ENCODE peak calls at places on chromosomes 13 and 19, in six cellular contexts. F, H, N, Y, X and O are unnamed samples.

GRCh38 chr13:101397742-101398141 is 18.6 kb downstream of the NALCN start:
- DNase-seq in H (no peak), Y (no peak), N (no peak), F (peak; percentile 81), X (no peak), O (no peak)

GRCh38 chr13:87903568-87903967 is 232.4 kb downstream of the SLITRK5 start:
- DNase-seq in F (no peak), N (no peak), Y (no peak), X (no peak), H (no peak), O (no peak)

GRCh38 chr19:344625-345319 is at the start of gene MIER2:
- DNase-seq in H (peak; percentile 87), X (peak; percentile 89), Y (peak; percentile 97), F (peak; percentile 95), N (peak; percentile 94), O (no peak)

GRCh38 chr13:92187378-92187989 is 789.1 kb downstream of the GPC5 start:
- DNase-seq in Y (peak; percentile 59), F (peak; percentile 4), X (peak; percentile 17), N (no peak), H (no peak), O (no peak)

GRCh38 chr13:75934889-75935288 is 298.8 kb downstream of the LMO7 start:
- DNase-seq in N (no peak), F (no peak), Y (no peak), H (no peak), X (no peak), O (no peak)

GRCh38 chr13:110240352-110240751 is 66.6 kb downstream of the COL4A1 start:
- DNase-seq in F (no peak), Y (no peak), X (no peak), N (no peak), H (no peak), O (no peak)

GRCh38 chr13:105050696-105051095 is 1484.8 kb downstream of the EFNB2 start:
- DNase-seq in H (no peak), Y (no peak), X (no peak), N (no peak), F (no peak), O (no peak)

GRCh38 chr13:76027131-76027530 is 391.0 kb downstream of the LMO7 start:
- DNase-seq in X (no peak), Y (no peak), N (no peak), H (no peak), F (no peak), O (no peak)

GRCh38 chr13:113245858-113246791 is 36.7 kb downstream of the CUL4A start:
- DNase-seq in H (no peak), N (no peak), F (no peak), Y (no peak), X (no peak), O (no peak)

GRCh38 chr19:3986260-3987041 is 1.2 kb upstream of the EEF2 start:
- DNase-seq in Y (peak; percentile 81), F (peak; percentile 57), N (no peak), H (peak; percentile 61), X (peak; percentile 69), O (no peak)

GRCh38 chr19:30338878-30339623 is 33.1 kb upstream of the ZNF536 start:
- DNase-seq in H (no peak), X (no peak), Y (peak; percentile 25), N (no peak), F (no peak), O (no peak)

GRCh38 chr19:52336976-52337375 is 933 bp downstream of the ZNF610 start:
- DNase-seq in H (no peak), Y (no peak), X (no peak), F (no peak), N (no peak), O (no peak)

GRCh38 chr19:2477141-2477710 is 1.3 kb downstream of the GADD45B start:
- DNase-seq in H (no peak), X (no peak), N (peak; percentile 78), Y (peak; percentile 70), F (no peak), O (no peak)

GRCh38 chr13:102724923-102725322 is 30.1 kb upstream of the METTL21C start:
- DNase-seq in H (no peak), N (no peak), Y (no peak), F (peak; percentile 72), X (no peak), O (peak; percentile 78)

GRCh38 chr19:8302734-8303133 is 5.4 kb downstream of the CD320 start:
- DNase-seq in N (no peak), H (no peak), F (no peak), Y (no peak), X (no peak), O (no peak)

GRCh38 chr13:76386316-76386715 is 499.9 kb downstream of the KCTD12 start:
- DNase-seq in X (no peak), H (no peak), Y (no peak), N (no peak), F (no peak), O (no peak)

GRCh38 chr13:95926231-95926630 is 127.0 kb downstream of the UGGT2 start:
- DNase-seq in H (no peak), F (no peak), Y (no peak), X (no peak), N (no peak), O (no peak)

GRCh38 chr13:23432589-23432988 is 913 bp downstream of the SACS start:
- DNase-seq in H (no peak), Y (peak; percentile 28), N (no peak), F (no peak), X (no peak), O (no peak)

GRCh38 chr13:109344552-109345157 is 441.7 kb downstream of the IRS2 start:
- DNase-seq in F (peak; percentile 45), N (no peak), X (no peak), Y (no peak), H (no peak), O (no peak)

GRCh38 chr19:48186541-48186991 is 16.1 kb downstream of the ZSWIM9 start:
- DNase-seq in Y (no peak), F (no peak), X (no peak), H (no peak), N (peak; percentile 20), O (no peak)

GRCh38 chr19:4878491-4878968 is 11.1 kb upstream of the PLIN3 start:
- DNase-seq in H (no peak), N (peak; percentile 65), X (peak; percentile 9), Y (no peak), F (no peak), O (no peak)

GRCh38 chr19:43784251-43784980 is 3.6 kb upstream of the KCNN4 start:
- DNase-seq in N (no peak), X (peak; percentile 57), Y (peak; percentile 71), H (peak; percentile 63), F (peak; percentile 92), O (no peak)

GRCh38 chr19:38564981-38565685 is 52.6 kb downstream of the MAP4K1 start:
- DNase-seq in Y (peak; percentile 69), N (no peak), X (no peak), F (no peak), H (no peak), O (no peak)

GRCh38 chr19:9848060-9848459 is 12.9 kb downstream of the PIN1 start:
- DNase-seq in F (no peak), N (no peak), Y (peak; percentile 86), X (no peak), H (peak; percentile 41), O (no peak)

GRCh38 chr19:518292-519231 is 11.3 kb downstream of the TPGS1 start:
- DNase-seq in N (no peak), H (peak; percentile 63), X (peak; percentile 66), Y (peak; percentile 91), F (no peak), O (no peak)

DNA sequence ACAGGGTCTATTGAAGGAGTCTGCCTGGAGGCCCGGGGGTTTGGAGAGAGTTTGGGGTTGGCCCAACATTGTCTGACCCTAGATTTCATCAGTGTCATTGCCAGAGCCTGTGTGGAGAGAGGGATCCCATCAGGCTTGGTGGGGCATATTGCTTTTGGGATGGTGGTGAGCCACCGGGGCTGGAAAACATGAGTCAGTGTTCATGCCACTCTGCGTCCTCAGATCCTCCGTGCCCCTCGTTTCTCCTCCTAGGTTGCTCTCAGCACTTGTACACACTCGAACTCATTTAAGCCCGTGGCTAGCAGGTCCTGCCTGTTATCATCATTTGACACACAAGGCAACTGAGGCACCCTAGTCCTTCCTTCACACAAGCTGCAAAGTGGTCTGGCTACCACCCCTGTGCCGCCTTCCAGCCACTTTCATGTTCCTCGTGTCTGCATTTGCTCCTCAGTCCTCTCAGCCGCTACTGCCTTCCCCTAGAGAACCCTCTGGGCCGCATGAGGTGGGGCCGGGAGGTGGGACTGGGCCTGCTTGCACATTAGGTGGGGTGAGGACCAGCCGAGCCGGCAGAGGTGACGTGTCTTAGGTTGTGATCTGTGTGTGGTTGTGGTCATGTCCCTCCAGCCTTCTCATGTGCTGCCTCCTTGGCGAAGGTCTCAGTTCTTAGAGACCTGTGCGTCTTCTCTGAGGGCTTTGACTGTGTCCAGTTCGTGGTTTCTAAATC is 3.6 kb downstream of the NACC1 start:
- DNase-seq in F (no peak), N (no peak), X (no peak), H (no peak), Y (peak; percentile 38), O (no peak)
- H3K27ac ChIP-seq in F (peak overlapping the region; percentile 87), N (no peak overlapping the region), X (no peak overlapping the region), H (no peak overlapping the region), Y (no peak overlapping the region), O (peak overlapping the region; percentile 84)

DNA sequence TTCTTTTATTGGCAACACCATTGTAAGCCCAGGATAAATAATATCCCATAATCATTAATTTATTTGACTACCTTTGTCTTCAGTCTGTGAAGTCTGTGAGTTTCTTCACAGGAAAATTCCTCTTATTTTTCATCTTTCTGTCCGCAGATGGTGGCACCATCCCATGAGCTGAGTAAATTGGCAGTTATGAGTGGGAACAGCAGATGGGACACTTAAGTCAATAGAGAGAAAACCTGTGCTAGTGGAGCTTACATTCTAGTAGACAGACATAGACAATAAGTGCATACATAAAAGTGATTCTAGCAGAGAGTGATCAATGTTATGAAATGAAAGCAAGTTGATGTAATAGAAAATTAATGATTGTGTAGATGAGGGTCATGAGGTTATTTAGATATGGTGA is 638.2 kb upstream of the MIR17HG start:
- DNase-seq in F (no peak), X (no peak), H (no peak), Y (no peak), N (no peak), O (no peak)
- H3K27ac ChIP-seq in F (no peak overlapping the region), X (no peak overlapping the region), H (no peak overlapping the region), Y (no peak overlapping the region), N (no peak overlapping the region), O (no peak overlapping the region)

DNA sequence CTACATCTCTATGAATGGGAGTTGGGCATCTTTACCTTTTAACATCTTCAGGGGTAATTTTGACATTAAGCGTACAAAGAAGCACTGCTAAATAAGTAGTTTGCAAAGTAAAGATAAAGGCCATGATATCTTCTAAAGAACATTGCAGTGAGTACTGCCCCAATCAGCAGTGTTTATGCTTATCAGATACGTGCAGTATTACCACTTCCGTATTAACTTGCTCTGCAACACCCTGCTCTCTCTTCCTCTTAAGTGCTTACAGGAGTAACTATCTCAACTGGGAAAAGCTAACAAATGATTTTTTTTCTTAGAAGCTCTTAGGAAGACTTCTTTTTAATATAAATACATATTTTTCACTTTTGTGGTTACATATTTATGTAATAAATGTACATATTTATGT is 793.7 kb upstream of the SLC10A2 start:
- DNase-seq in Y (no peak), N (no peak), F (no peak), H (no peak), X (no peak), O (no peak)
- H3K27ac ChIP-seq in Y (no peak overlapping the region), N (no peak overlapping the region), F (no peak overlapping the region), H (no peak overlapping the region), X (no peak overlapping the region), O (no peak overlapping the region)

DNA sequence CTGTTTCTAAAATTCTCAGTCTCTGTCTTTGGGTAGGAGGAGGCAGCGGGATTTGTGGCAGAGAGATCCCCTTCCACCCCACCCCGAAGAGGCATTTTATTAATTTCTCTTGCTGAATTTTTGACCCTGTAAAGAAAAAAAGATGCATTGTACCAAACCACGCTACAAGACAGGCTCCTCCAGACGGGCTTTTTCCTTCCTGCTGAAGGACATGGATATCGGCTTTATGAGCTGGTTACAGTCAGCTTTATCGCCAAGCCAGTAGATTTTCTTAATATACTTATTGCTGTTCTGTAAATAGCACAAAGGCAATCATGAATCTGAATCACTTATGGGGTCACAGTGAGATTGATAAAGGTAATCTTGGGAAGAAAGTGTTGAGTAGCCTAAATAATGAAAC is 24.5 kb downstream of the MBNL2 start:
- DNase-seq in N (no peak), Y (no peak), H (no peak), F (no peak), X (no peak), O (no peak)
- H3K27ac ChIP-seq in N (peak overlapping the region; percentile 71), Y (peak overlapping the region; percentile 14), H (no peak overlapping the region), F (no peak overlapping the region), X (no peak overlapping the region), O (no peak overlapping the region)